ENCODE peak calls at places on chromosomes 5 and 9, in five cellular contexts. J, X, G, L and C are unnamed samples.
A peak's percentile ranks its signal among the peaks of the same experiment; 100 is the strongest.

GRCh38 chr5:154401931-154402330 is 43.9 kb upstream of the SAP30L start:
- DNase-seq in J (no peak), L (no peak), G (no peak), X (no peak), C (no peak)

GRCh38 chr9:77957652-77958051 is 74.0 kb downstream of the GNAQ start:
- DNase-seq in G (no peak), X (no peak), J (no peak), L (peak; percentile 23), C (no peak)

GRCh38 chr5:109413463-109413862 is 3.7 kb upstream of the PJA2 start:
- DNase-seq in G (peak; percentile 16), L (no peak), J (no peak), X (no peak), C (peak; percentile 49)

GRCh38 chr5:145506451-145506850 is 328.7 kb downstream of the PRELID2 start:
- DNase-seq in G (no peak), X (no peak), L (no peak), J (no peak), C (no peak)

GRCh38 chr5:138349842-138350635 is 2.4 kb upstream of the KDM3B start:
- DNase-seq in X (no peak), J (no peak), L (no peak), G (no peak), C (no peak)

GRCh38 chr5:148806520-148806931 is 19.9 kb upstream of the ADRB2 start:
- DNase-seq in X (no peak), J (no peak), L (peak; percentile 61), G (no peak), C (no peak)

GRCh38 chr9:97573482-97574073 is 59.6 kb downstream of the TSTD2 start:
- DNase-seq in G (no peak), L (no peak), X (no peak), J (peak; percentile 1), C (no peak)

GRCh38 chr5:61637566-61637965 is 305.5 kb downstream of the ZSWIM6 start:
- DNase-seq in L (no peak), J (no peak), G (no peak), X (no peak), C (no peak)

GRCh38 chr5:90408571-90409317 is 812 bp downstream of the CETN3 start:
- DNase-seq in G (no peak), J (no peak), X (no peak), L (peak; percentile 43), C (no peak)

GRCh38 chr9:82117025-82117424 is 128.5 kb downstream of the SPATA31D1 start:
- DNase-seq in X (no peak), L (no peak), G (peak; percentile 10), J (no peak), C (no peak)

DNA sequence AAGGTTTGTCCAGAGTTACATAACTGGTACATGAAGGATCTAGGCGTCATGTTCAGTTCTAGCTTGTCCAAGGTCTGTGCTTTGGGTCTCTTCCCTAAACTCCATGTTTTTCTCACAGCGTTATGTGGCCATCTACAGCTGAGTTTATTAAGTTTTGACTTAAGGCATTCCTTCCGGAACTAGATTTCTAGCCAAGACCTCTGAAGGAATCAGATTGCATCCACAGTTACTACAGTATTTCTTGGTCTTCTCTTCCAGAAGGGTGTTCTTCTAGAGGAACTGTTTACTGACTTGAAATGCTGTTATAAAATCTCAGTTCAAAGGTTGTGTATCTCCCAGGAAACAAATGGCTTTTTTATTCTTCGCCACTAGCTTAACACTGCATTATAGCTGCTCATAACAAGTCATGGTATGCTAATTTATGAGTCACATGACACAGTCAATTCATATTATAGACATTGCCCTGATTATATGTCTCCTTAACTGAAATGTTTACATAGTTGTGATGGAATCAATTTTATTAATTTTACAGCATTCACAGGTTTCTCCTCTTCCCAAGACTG is 55.3 kb upstream of the RAD23B start:
- DNase-seq in J (no peak), L (peak; percentile 23), G (no peak), X (no peak), C (no peak)
- H3K4me1 ChIP-seq in J (no peaks in the 10 kb centered on the region), L (no peaks in the 10 kb centered on the region), G (no peaks in the 10 kb centered on the region), X (no peaks in the 10 kb centered on the region), C (no peaks in the 10 kb centered on the region)

GRCh38 chr5:50724-51499 is 41.1 kb upstream of the PLEKHG4B start:
- DNase-seq in X (no peak), L (no peak), G (no peak), J (no peak), C (no peak)

GRCh38 chr5:54876-55569 is 36.9 kb upstream of the PLEKHG4B start:
- DNase-seq in G (no peak), X (no peak), J (no peak), L (no peak), C (no peak)

GRCh38 chr5:51500-51823 is 40.5 kb upstream of the PLEKHG4B start:
- DNase-seq in G (no peak), L (no peak), X (no peak), J (no peak), C (no peak)

GRCh38 chr5:54175-54730 is 37.7 kb upstream of the PLEKHG4B start:
- DNase-seq in X (no peak), G (no peak), J (no peak), L (no peak), C (no peak)

DNA sequence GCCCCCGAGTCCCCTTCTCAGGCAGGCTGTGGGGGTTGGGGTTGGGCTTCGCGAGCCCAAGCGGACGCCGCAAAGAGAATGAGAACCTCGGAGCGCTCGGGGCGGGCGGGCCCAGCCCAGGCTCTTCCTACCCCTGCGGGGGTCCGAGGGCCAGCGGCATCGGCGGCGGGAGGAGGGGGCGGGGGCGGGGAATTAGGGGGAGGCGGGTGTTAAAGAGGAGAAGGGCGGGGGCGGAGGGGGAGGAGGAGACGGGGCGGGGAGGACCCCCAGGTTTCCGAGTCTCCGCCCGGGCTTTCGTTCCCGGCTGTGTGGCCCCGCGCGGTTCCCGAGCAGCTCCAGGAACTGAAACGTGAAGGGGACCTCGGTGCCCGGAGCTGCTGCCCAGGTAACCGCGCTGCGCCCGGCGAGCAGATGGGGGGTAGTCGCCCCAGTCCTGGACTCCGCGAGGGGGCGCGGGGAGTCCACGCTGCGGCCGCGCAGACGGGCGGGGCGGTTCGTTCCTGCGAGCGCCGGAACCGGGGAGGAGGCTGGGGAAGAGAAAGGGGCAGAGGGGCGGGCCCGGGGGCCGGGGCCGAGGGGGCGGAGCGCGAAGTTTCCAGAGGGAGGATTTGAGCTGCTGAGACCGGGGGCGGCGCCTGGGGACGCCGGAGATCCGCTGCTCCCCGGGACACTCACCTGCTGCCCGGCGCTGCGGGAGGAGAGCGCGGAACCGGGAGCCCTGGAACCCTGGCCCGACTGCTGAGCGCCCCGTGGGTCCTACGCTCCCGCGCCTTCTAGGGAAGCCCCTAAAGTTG is 38.4 kb upstream of the PLEKHG4B start:
- DNase-seq in X (peak; percentile 15), L (no peak), J (no peak), G (no peak), C (peak; percentile 71)
- H3K4me3 ChIP-seq in X (no peak overlapping the region), L (no peak overlapping the region), J (peak overlapping the region; percentile 54), G (peak overlapping the region; percentile 35), C (peak overlapping the region; percentile 72)

GRCh38 chr9:1047605-1048235 is 2.4 kb upstream of the DMRT2 start:
- DNase-seq in X (no peak), J (no peak), L (no peak), G (no peak), C (no peak)
- H3K4me1 ChIP-seq in X (peaks cover 43% of the 10 kb centered on the region), J (peaks cover 4% of the 10 kb centered on the region), L (no peaks in the 10 kb centered on the region), G (peaks cover 21% of the 10 kb centered on the region), C (peaks cover 6% of the 10 kb centered on the region)

GRCh38 chr5:173242675-173243085 is 7.7 kb upstream of the NKX2-5 start:
- DNase-seq in G (no peak), X (no peak), J (peak; percentile 56), L (no peak), C (peak; percentile 62)

GRCh38 chr5:173245319-173246134 is 10.5 kb upstream of the NKX2-5 start:
- DNase-seq in G (no peak), J (no peak), X (no peak), L (no peak), C (no peak)

GRCh38 chr5:173243215-173243614 is 8.2 kb upstream of the NKX2-5 start:
- DNase-seq in J (no peak), X (no peak), L (no peak), G (no peak), C (no peak)

GRCh38 chr5:173242079-173242478 is 7.1 kb upstream of the NKX2-5 start:
- DNase-seq in L (no peak), X (no peak), G (no peak), J (no peak), C (no peak)

DNA sequence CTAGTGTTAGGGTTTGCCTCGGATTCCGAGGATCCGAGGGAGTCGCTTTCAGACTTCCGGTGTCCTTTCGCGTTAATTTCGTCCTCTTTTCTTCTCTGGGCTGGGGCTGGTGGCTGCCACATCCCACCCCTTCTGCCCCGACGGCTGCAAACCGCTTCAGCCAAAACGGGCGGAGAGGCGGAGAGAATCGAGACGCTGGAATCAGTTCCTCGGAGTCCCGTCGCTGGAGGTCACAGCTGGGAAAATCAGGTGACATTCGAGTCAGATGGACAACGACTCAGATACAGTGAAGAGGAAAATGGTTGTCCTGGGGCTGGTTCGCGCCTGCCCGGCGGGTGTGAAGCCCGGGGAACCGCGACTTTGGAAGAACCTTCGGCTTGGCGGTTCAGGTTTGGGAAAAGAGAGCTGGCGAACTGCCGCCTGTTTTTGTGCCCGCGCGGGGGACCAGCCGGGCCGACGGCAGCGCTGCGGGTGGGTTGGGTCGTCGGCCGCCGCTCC is 8.9 kb upstream of the NKX2-5 start:
- DNase-seq in G (no peak), L (no peak), X (no peak), J (no peak), C (peak; percentile 56)
- H3K4me3 ChIP-seq in G (peak overlapping the region; percentile 37), L (no peak overlapping the region), X (no peak overlapping the region), J (peak overlapping the region; percentile 54), C (peak overlapping the region; percentile 49)

DNA sequence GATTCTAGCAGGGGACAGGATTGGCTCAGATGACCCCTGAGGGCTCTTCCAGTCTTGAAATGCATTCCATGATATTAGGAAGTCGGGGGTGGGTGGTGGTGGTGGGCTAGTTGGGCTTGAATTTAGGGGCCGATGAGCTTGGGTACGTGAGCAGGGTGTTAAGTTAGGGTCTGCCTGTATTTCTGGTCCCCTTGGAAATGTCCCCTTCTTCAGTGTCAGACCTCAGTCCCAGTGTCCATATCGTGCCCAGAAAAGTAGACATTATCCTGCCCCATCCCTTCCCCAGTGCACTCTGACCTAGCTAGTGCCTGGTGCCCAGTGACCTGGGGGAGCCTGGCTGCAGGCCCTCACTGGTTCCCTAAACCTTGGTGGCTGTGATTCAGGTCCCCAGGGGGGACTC is 2.9 kb upstream of the MYOZ3 start:
- DNase-seq in J (no peak), G (no peak), L (no peak), X (no peak), C (peak; percentile 50)
- H3K4me1 ChIP-seq in J (peaks cover 18% of the 10 kb centered on the region), G (peaks cover 25% of the 10 kb centered on the region), L (peaks cover 13% of the 10 kb centered on the region), X (peaks cover 6% of the 10 kb centered on the region), C (peaks cover 17% of the 10 kb centered on the region)

GRCh38 chr9:127915325-127915752 is 1.5 kb downstream of the ST6GALNAC4 start:
- DNase-seq in J (no peak), L (no peak), G (no peak), X (no peak), C (peak; percentile 51)
- H3K4me3 ChIP-seq in J (peak overlapping the region; percentile 84), L (peak overlapping the region; percentile 79), G (no peak overlapping the region), X (peak overlapping the region; percentile 89), C (no peak overlapping the region)